ENCODE peak calls at places on chromosome 4, in seven cellular contexts. A is left lung, Z is activated gamma-delta T cell, I is GM13977, B is neuronal stem cell, K is Peyer's patch, L is head of caudate nucleus. Q is an unnamed sample.
A peak's percentile ranks its signal among the peaks of the same experiment; 100 is the strongest.

GRCh38 chr4:182567119-182567518 is 323.9 kb downstream of the TENM3 start:
- DNase-seq in L (no peak), Z (no peak), I (no peak), K (no peak), A (no peak), B (no peak), Q (no peak)

GRCh38 chr4:13547563-13548041 is 3.3 kb upstream of the NKX3-2 start:
- DNase-seq in I (peak; percentile 75), Z (peak; percentile 37), A (no peak), K (no peak), L (no peak), B (no peak), Q (no peak)

GRCh38 chr4:51820443-51820842 is 22.5 kb upstream of the DCUN1D4 start:
- DNase-seq in A (no peak), Z (no peak), B (no peak), L (no peak), I (no peak), K (no peak), Q (no peak)

GRCh38 chr4:184039963-184040383 is 134.9 kb downstream of the STOX2 start:
- DNase-seq in A (no peak), L (no peak), B (peak; percentile 35), Z (no peak), I (peak; percentile 21), K (no peak), Q (no peak)

GRCh38 chr4:88706574-88706973 is 8.9 kb upstream of the NAP1L5 start:
- DNase-seq in K (no peak), B (no peak), L (peak; percentile 46), I (no peak), A (no peak), Z (no peak), Q (no peak)

GRCh38 chr4:19402666-19403065 is 849.0 kb upstream of the SLIT2 start:
- DNase-seq in I (no peak), L (no peak), Z (no peak), K (no peak), A (no peak), B (no peak), Q (no peak)

GRCh38 chr4:73208376-73208775 is 50.2 kb downstream of the ANKRD17 start:
- DNase-seq in K (no peak), L (no peak), B (no peak), I (no peak), A (no peak), Z (no peak), Q (no peak)

GRCh38 chr4:129189630-129190029 is 93.7 kb downstream of the C4orf33 start:
- DNase-seq in L (no peak), I (no peak), A (no peak), Z (no peak), B (no peak), K (no peak), Q (no peak)

GRCh38 chr4:9943761-9944160 is 77.5 kb downstream of the SLC2A9 start:
- DNase-seq in B (no peak), I (no peak), L (no peak), K (no peak), A (no peak), Z (no peak), Q (no peak)

GRCh38 chr4:34258176-34258575 is 1986.1 kb downstream of the ARAP2 start:
- DNase-seq in L (no peak), K (no peak), A (no peak), Z (no peak), I (no peak), B (no peak), Q (no peak)

GRCh38 chr4:152258804-152259708 is 276.8 kb downstream of the FBXW7 start:
- DNase-seq in B (no peak), L (no peak), A (no peak), I (no peak), Z (no peak), K (no peak), Q (no peak)

GRCh38 chr4:152729466-152729865 is 49.7 kb upstream of the TMEM154 start:
- DNase-seq in K (no peak), A (no peak), L (no peak), Z (no peak), B (no peak), I (no peak), Q (no peak)

GRCh38 chr4:174304664-174305063 is 21.0 kb downstream of the CEP44 start:
- DNase-seq in A (no peak), K (no peak), B (no peak), I (no peak), L (no peak), Z (no peak), Q (no peak)

GRCh38 chr4:184316821-184317220 is 99.1 kb upstream of the ENPP6 start:
- DNase-seq in L (no peak), K (no peak), I (no peak), Z (no peak), B (no peak), A (no peak), Q (no peak)

Q was measured in GM06990.